ENCODE peak calls at places on chromosomes 3 and 15, in seven cellular contexts. T is neuronal stem cell, O is H9, E is IMR-90, Q is trophoblast cell, V is mesenchymal stem cell, B is H1. X is an unnamed sample.

GRCh38 chr15:63603516-63603915 is 6.3 kb downstream of the FBXL22 start:
- DNase-seq in T (no peak), O (no peak), E (no peak), Q (no peak), V (no peak), B (no peak), X (no peak)

GRCh38 chr15:65032823-65033537 is 3.5 kb upstream of the MTFMT start:
- DNase-seq in T (peak), O (peak), E (peak), Q (peak), V (peak), B (peak), X (peak)

GRCh38 chr3:54307616-54308180 is 185.3 kb downstream of the CACNA2D3 start:
- DNase-seq in T (no peak), O (no peak), E (no peak), Q (no peak), V (no peak), B (no peak), X (peak)

GRCh38 chr3:35965908-35966307 is 326.6 kb downstream of the ARPP21 start:
- DNase-seq in T (peak), O (no peak), E (peak), Q (no peak), V (peak), B (no peak), X (peak)

GRCh38 chr15:71945012-71945411 is 134.7 kb downstream of the NR2E3 start:
- DNase-seq in T (no peak), O (no peak), E (peak), Q (no peak), V (no peak), B (no peak), X (no peak)

GRCh38 chr3:133915685-133916639 is 20.3 kb upstream of the RAB6B start:
- DNase-seq in T (no peak), O (no peak), E (no peak), Q (no peak), V (no peak), B (no peak), X (no peak)

GRCh38 chr3:145737952-145738351 is 423.0 kb downstream of the PLOD2 start:
- DNase-seq in T (no peak), O (no peak), E (no peak), Q (no peak), V (no peak), B (no peak), X (no peak)

GRCh38 chr3:21486381-21486935 is 264.6 kb downstream of the ZNF385D start:
- DNase-seq in T (no peak), O (no peak), E (peak), Q (no peak), V (no peak), B (no peak), X (no peak)

GRCh38 chr3:171959532-171960044 is 79.8 kb upstream of the FNDC3B start:
- DNase-seq in T (no peak), O (no peak), E (no peak), Q (no peak), V (no peak), B (no peak), X (peak)

GRCh38 chr15:98881526-98882517 is 125.8 kb downstream of the PGPEP1L start:
- DNase-seq in T (no peak), O (no peak), E (peak), Q (peak), V (peak), B (no peak), X (peak)

GRCh38 chr3:59318881-59319280 is 269.1 kb upstream of the CFAP20DC start:
- DNase-seq in T (no peak), O (no peak), E (no peak), Q (no peak), V (no peak), B (no peak), X (no peak)

GRCh38 chr3:24264748-24265158 is 229.9 kb downstream of the THRB start:
- DNase-seq in T (no peak), O (no peak), E (peak), Q (no peak), V (peak), B (no peak), X (peak)

GRCh38 chr15:31571676-31572075 is 245.0 kb downstream of the KLF13 start:
- DNase-seq in T (no peak), O (no peak), E (peak), Q (no peak), V (no peak), B (no peak), X (peak)

GRCh38 chr3:72791132-72791531 is 57.1 kb downstream of the SHQ1 start:
- DNase-seq in T (no peak), O (no peak), E (no peak), Q (no peak), V (no peak), B (no peak), X (peak)

GRCh38 chr15:34886134-34886533 is 83.4 kb downstream of the AQR start:
- DNase-seq in T (no peak), O (no peak), E (peak), Q (no peak), V (peak), B (no peak), X (no peak)

GRCh38 chr3:170480111-170480510 is 61.4 kb downstream of the CLDN11 start:
- DNase-seq in T (no peak), O (no peak), E (no peak), Q (no peak), V (no peak), B (no peak), X (no peak)

GRCh38 chr3:22734756-22735155 is 468.4 kb upstream of the UBE2E2 start:
- DNase-seq in T (no peak), O (no peak), E (no peak), Q (no peak), V (no peak), B (no peak), X (no peak)

GRCh38 chr3:20041197-20041780 is 1.0 kb downstream of the KAT2B start:
- DNase-seq in T (peak), O (peak), E (peak), Q (peak), V (peak), B (peak), X (peak)

GRCh38 chr3:43362183-43362582 is 75.8 kb downstream of the SNRK start:
- DNase-seq in T (no peak), O (no peak), E (no peak), Q (no peak), V (no peak), B (no peak), X (no peak)

GRCh38 chr3:43364494-43364893 is 78.2 kb downstream of the SNRK start:
- DNase-seq in T (no peak), O (no peak), E (no peak), Q (no peak), V (no peak), B (no peak), X (no peak)

GRCh38 chr3:43361077-43361476 is 74.7 kb downstream of the SNRK start:
- DNase-seq in T (no peak), O (no peak), E (no peak), Q (no peak), V (no peak), B (no peak), X (no peak)

GRCh38 chr3:43363621-43364266 is 77.4 kb downstream of the SNRK start:
- DNase-seq in T (no peak), O (no peak), E (peak), Q (no peak), V (peak), B (no peak), X (no peak)

DNA sequence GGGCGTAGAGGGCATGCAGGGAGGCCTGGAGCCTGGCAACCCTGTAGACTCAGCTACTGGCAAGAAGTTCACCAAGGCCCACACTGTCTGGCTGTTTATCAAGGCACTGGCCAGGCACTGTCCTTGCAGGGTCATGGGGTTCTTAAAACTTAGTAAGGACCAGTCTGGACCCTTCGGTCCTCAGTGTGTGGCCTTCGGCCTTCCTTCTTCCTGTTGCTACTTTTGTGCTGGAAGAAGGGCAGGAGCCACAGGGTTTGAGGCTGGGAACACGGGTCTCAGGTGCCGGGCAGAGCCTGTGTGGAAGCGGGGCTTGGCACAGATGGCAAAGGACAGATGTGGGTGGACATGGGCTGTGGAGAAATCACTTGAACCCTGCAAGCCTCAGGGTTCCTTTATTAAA is 76.6 kb downstream of the SNRK start:
- DNase-seq in T (no peak), O (no peak), E (no peak), Q (no peak), V (no peak), B (no peak), X (no peak)
- H3K4ac ChIP-seq in T (no peak), O (no peak), E (no peak), Q (no peak), V (no peak), B (no peak), X (no peak)

GRCh38 chr15:45585069-45585468 is 2.1 kb upstream of the BLOC1S6 start:
- DNase-seq in T (no peak), O (no peak), E (no peak), Q (no peak), V (no peak), B (no peak), X (peak)
- H2BK120ac ChIP-seq in T (no peak), O (no peak), E (no peak), Q (no peak), V (no peak), B (no peak), X (peak)

GRCh38 chr3:50125541-50126286 is 29.4 kb upstream of the SEMA3F start:
- DNase-seq in T (no peak), O (no peak), E (no peak), Q (no peak), V (no peak), B (peak), X (no peak)
- H3K4ac ChIP-seq in T (peak), O (no peak), E (peak), Q (no peak), V (no peak), B (peak), X (peak)

GRCh38 chr15:77905301-77905920 is 172.1 kb downstream of the TBC1D2B start:
- DNase-seq in T (no peak), O (peak), E (no peak), Q (no peak), V (no peak), B (no peak), X (no peak)
- H2BK120ac ChIP-seq in T (no peak), O (no peak), E (no peak), Q (no peak), V (no peak), B (no peak), X (no peak)

DNA sequence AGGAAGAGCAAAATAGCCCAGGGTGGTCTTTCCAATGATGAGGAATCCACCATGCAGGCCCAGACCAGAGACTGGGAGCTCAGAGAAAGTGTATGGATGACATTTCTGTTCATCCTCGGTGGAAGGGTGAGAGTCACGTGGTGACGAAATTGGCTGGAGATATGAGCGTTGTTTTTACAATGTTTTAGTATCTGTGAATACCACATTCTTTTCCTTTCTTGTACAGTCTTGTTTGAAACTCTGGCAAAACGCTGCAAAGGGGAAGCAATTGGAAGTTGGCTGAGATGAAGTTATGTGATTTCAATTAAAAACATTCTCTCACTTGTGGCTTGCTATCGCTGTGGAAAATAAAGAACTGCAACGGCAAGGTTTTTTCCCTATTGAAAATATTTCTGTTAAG is 137.5 kb downstream of the MAGI1 start:
- DNase-seq in T (no peak), O (no peak), E (no peak), Q (no peak), V (no peak), B (no peak), X (no peak)
- H3K4ac ChIP-seq in T (no peak), O (no peak), E (no peak), Q (no peak), V (no peak), B (no peak), X (no peak)